ENCODE peak calls at places on chromosomes 6 and 20, in six cellular contexts. One of them, this sample, is unnamed.
A peak's percentile ranks its signal among the peaks of the same experiment; 100 is the strongest.

GRCh38 chr6:19803331-19804330 is 33.5 kb upstream of the ID4 start:
- DNase-seq in H9: no peak
- DNase-seq in IMR-90: peak; percentile 19
- DNase-seq in H1: no peak
- DNase-seq in trophoblast cell: no peak
- DNase-seq in mesenchymal stem cell: peak; percentile 17
- DNase-seq in this sample: no peak

GRCh38 chr6:39044181-39044580 is 4.4 kb upstream of the GLP1R start:
- DNase-seq in H9: no peak
- DNase-seq in IMR-90: no peak
- DNase-seq in H1: no peak
- DNase-seq in trophoblast cell: no peak
- DNase-seq in mesenchymal stem cell: no peak
- DNase-seq in this sample: no peak

GRCh38 chr6:131946404-131946991 is 4.7 kb downstream of the CCN2 start:
- DNase-seq in H9: no peak
- DNase-seq in IMR-90: peak; percentile 78
- DNase-seq in H1: no peak
- DNase-seq in trophoblast cell: peak; percentile 48
- DNase-seq in mesenchymal stem cell: peak; percentile 73
- DNase-seq in this sample: no peak

GRCh38 chr6:16055852-16056251 is 73.0 kb upstream of the MYLIP start:
- DNase-seq in H9: no peak
- DNase-seq in IMR-90: no peak
- DNase-seq in H1: no peak
- DNase-seq in trophoblast cell: no peak
- DNase-seq in mesenchymal stem cell: no peak
- DNase-seq in this sample: no peak

GRCh38 chr6:39686980-39687379 is 38.2 kb downstream of the KIF6 start:
- DNase-seq in H9: no peak
- DNase-seq in IMR-90: no peak
- DNase-seq in H1: no peak
- DNase-seq in trophoblast cell: no peak
- DNase-seq in mesenchymal stem cell: no peak
- DNase-seq in this sample: no peak

GRCh38 chr6:82959385-82959941 is 106.2 kb downstream of the UBE3D start:
- DNase-seq in H9: peak; percentile 45
- DNase-seq in IMR-90: peak; percentile 70
- DNase-seq in H1: peak; percentile 48
- DNase-seq in trophoblast cell: peak; percentile 50
- DNase-seq in mesenchymal stem cell: peak; percentile 27
- DNase-seq in this sample: peak; percentile 38

GRCh38 chr20:50654899-50655298 is 36.4 kb downstream of the RIPOR3 start:
- DNase-seq in H9: no peak
- DNase-seq in IMR-90: no peak
- DNase-seq in H1: no peak
- DNase-seq in trophoblast cell: no peak
- DNase-seq in mesenchymal stem cell: no peak
- DNase-seq in this sample: no peak

GRCh38 chr6:91669904-91670295 is 1083.0 kb upstream of the MAP3K7 start:
- DNase-seq in H9: no peak
- DNase-seq in IMR-90: no peak
- DNase-seq in H1: no peak
- DNase-seq in trophoblast cell: no peak
- DNase-seq in mesenchymal stem cell: no peak
- DNase-seq in this sample: no peak

GRCh38 chr20:47358052-47358671 is 1.7 kb upstream of the ZMYND8 start:
- DNase-seq in H9: no peak
- DNase-seq in IMR-90: no peak
- DNase-seq in H1: no peak
- DNase-seq in trophoblast cell: no peak
- DNase-seq in mesenchymal stem cell: no peak
- DNase-seq in this sample: no peak

GRCh38 chr20:56957737-56958553 is 308.5 kb downstream of the BMP7 start:
- DNase-seq in H9: no peak
- DNase-seq in IMR-90: no peak
- DNase-seq in H1: no peak
- DNase-seq in trophoblast cell: no peak
- DNase-seq in mesenchymal stem cell: peak; percentile 7
- DNase-seq in this sample: peak; percentile 65

GRCh38 chr6:38039497-38039896 is 220.0 kb downstream of the ZFAND3 start:
- DNase-seq in H9: no peak
- DNase-seq in IMR-90: peak; percentile 58
- DNase-seq in H1: no peak
- DNase-seq in trophoblast cell: no peak
- DNase-seq in mesenchymal stem cell: peak; percentile 54
- DNase-seq in this sample: no peak

GRCh38 chr6:39055661-39056060 is 7.1 kb downstream of the GLP1R start:
- DNase-seq in H9: no peak
- DNase-seq in IMR-90: no peak
- DNase-seq in H1: no peak
- DNase-seq in trophoblast cell: no peak
- DNase-seq in mesenchymal stem cell: no peak
- DNase-seq in this sample: no peak

GRCh38 chr6:89829591-89830384 is at the start of gene CASP8AP2:
- DNase-seq in H9: peak; percentile 97
- DNase-seq in IMR-90: peak; percentile 98
- DNase-seq in H1: peak; percentile 92
- DNase-seq in trophoblast cell: peak; percentile 99
- DNase-seq in mesenchymal stem cell: peak; percentile 99
- DNase-seq in this sample: peak; percentile 98

GRCh38 chr6:45827952-45828530 is 187.6 kb downstream of the CLIC5 start:
- DNase-seq in H9: no peak
- DNase-seq in IMR-90: peak; percentile 24
- DNase-seq in H1: no peak
- DNase-seq in trophoblast cell: no peak
- DNase-seq in mesenchymal stem cell: peak; percentile 87
- DNase-seq in this sample: no peak

GRCh38 chr6:45835725-45836437 is 179.8 kb downstream of the CLIC5 start:
- DNase-seq in H9: no peak
- DNase-seq in IMR-90: no peak
- DNase-seq in H1: no peak
- DNase-seq in trophoblast cell: peak; percentile 67
- DNase-seq in mesenchymal stem cell: no peak
- DNase-seq in this sample: no peak

GRCh38 chr6:45830441-45831139 is 185.1 kb downstream of the CLIC5 start:
- DNase-seq in H9: no peak
- DNase-seq in IMR-90: no peak
- DNase-seq in H1: no peak
- DNase-seq in trophoblast cell: no peak
- DNase-seq in mesenchymal stem cell: peak; percentile 46
- DNase-seq in this sample: no peak

GRCh38 chr6:45829873-45830272 is 185.8 kb downstream of the CLIC5 start:
- DNase-seq in H9: no peak
- DNase-seq in IMR-90: no peak
- DNase-seq in H1: no peak
- DNase-seq in trophoblast cell: no peak
- DNase-seq in mesenchymal stem cell: no peak
- DNase-seq in this sample: no peak

GRCh38 chr6:45832063-45832462 is 183.6 kb downstream of the CLIC5 start:
- DNase-seq in H9: no peak
- DNase-seq in IMR-90: no peak
- DNase-seq in H1: no peak
- DNase-seq in trophoblast cell: no peak
- DNase-seq in mesenchymal stem cell: no peak
- DNase-seq in this sample: no peak
- H3K14ac ChIP-seq in H9: no peak overlapping the region
- H3K14ac ChIP-seq in IMR-90: no peak overlapping the region
- H3K14ac ChIP-seq in H1: no peak overlapping the region
- H3K14ac ChIP-seq in trophoblast cell: no peak overlapping the region
- H3K14ac ChIP-seq in mesenchymal stem cell: no peak overlapping the region
- H3K14ac ChIP-seq in this sample: no peak overlapping the region

GRCh38 chr6:11770546-11771466 is 7.8 kb downstream of the ADTRP start:
- DNase-seq in H9: peak; percentile 64
- DNase-seq in IMR-90: peak; percentile 100
- DNase-seq in H1: peak; percentile 48
- DNase-seq in trophoblast cell: peak; percentile 89
- DNase-seq in mesenchymal stem cell: peak; percentile 100
- DNase-seq in this sample: no peak
- H4K8ac ChIP-seq in H9: no peak overlapping the region
- H4K8ac ChIP-seq in IMR-90: peak overlapping the region; percentile 89
- H4K8ac ChIP-seq in H1: no peak overlapping the region
- H4K8ac ChIP-seq in trophoblast cell: no peak overlapping the region
- H4K8ac ChIP-seq in mesenchymal stem cell: peak overlapping the region; percentile 89
- H4K8ac ChIP-seq in this sample: no peak overlapping the region

DNA sequence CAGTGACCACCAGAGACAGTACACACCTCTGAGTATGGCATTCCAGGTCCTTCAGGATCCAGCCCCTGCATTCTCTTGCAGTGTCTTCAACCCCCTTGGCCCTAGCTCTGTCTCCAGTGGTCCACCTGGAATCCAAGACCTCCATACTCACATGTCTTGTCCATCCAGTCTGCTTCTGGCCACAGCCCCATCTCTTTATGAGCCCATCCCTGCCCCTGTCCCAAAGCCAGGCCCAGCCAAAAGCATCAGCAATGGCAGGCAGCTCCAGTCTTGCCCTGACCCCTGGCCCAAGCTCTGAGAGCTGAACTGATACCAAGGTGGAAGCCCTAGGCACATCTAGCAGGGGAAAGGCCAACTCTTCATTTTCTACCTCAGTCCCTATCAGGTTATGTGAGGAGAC is 119.6 kb upstream of the PTPRT start:
- DNase-seq in H9: no peak
- DNase-seq in IMR-90: no peak
- DNase-seq in H1: no peak
- DNase-seq in trophoblast cell: no peak
- DNase-seq in mesenchymal stem cell: no peak
- DNase-seq in this sample: no peak
- H3K14ac ChIP-seq in H9: no peak overlapping the region
- H3K14ac ChIP-seq in IMR-90: no peak overlapping the region
- H3K14ac ChIP-seq in H1: no peak overlapping the region
- H3K14ac ChIP-seq in trophoblast cell: no peak overlapping the region
- H3K14ac ChIP-seq in mesenchymal stem cell: no peak overlapping the region
- H3K14ac ChIP-seq in this sample: no peak overlapping the region

GRCh38 chr6:30769853-30770160 is 25.5 kb upstream of the IER3 start:
- DNase-seq in H9: no peak
- DNase-seq in IMR-90: no peak
- DNase-seq in H1: no peak
- DNase-seq in trophoblast cell: no peak
- DNase-seq in mesenchymal stem cell: no peak
- DNase-seq in this sample: no peak

GRCh38 chr6:30770592-30770991 is 26.2 kb upstream of the IER3 start:
- DNase-seq in H9: no peak
- DNase-seq in IMR-90: no peak
- DNase-seq in H1: no peak
- DNase-seq in trophoblast cell: no peak
- DNase-seq in mesenchymal stem cell: no peak
- DNase-seq in this sample: no peak

GRCh38 chr6:30768634-30769087 is 24.3 kb upstream of the IER3 start:
- DNase-seq in H9: no peak
- DNase-seq in IMR-90: no peak
- DNase-seq in H1: no peak
- DNase-seq in trophoblast cell: no peak
- DNase-seq in mesenchymal stem cell: no peak
- DNase-seq in this sample: no peak

GRCh38 chr6:30770164-30770563 is 25.8 kb upstream of the IER3 start:
- DNase-seq in H9: no peak
- DNase-seq in IMR-90: peak; percentile 57
- DNase-seq in H1: no peak
- DNase-seq in trophoblast cell: no peak
- DNase-seq in mesenchymal stem cell: peak; percentile 90
- DNase-seq in this sample: no peak

GRCh38 chr6:30769088-30769852 is 24.9 kb upstream of the IER3 start:
- DNase-seq in H9: peak; percentile 79
- DNase-seq in IMR-90: peak; percentile 98
- DNase-seq in H1: no peak
- DNase-seq in trophoblast cell: peak; percentile 62
- DNase-seq in mesenchymal stem cell: peak; percentile 97
- DNase-seq in this sample: no peak
- H4K8ac ChIP-seq in H9: no peak overlapping the region
- H4K8ac ChIP-seq in IMR-90: peak overlapping the region; percentile 97
- H4K8ac ChIP-seq in H1: no peak overlapping the region
- H4K8ac ChIP-seq in trophoblast cell: peak overlapping the region; percentile 76
- H4K8ac ChIP-seq in mesenchymal stem cell: peak overlapping the region; percentile 97
- H4K8ac ChIP-seq in this sample: no peak overlapping the region

GRCh38 chr20:25222461-25223178 is 25.3 kb upstream of the PYGB start:
- DNase-seq in H9: no peak
- DNase-seq in IMR-90: no peak
- DNase-seq in H1: no peak
- DNase-seq in trophoblast cell: no peak
- DNase-seq in mesenchymal stem cell: no peak
- DNase-seq in this sample: no peak

GRCh38 chr20:25223765-25224720 is 23.8 kb upstream of the PYGB start:
- DNase-seq in H9: no peak
- DNase-seq in IMR-90: no peak
- DNase-seq in H1: no peak
- DNase-seq in trophoblast cell: no peak
- DNase-seq in mesenchymal stem cell: no peak
- DNase-seq in this sample: no peak

GRCh38 chr20:25224941-25225340 is 22.9 kb upstream of the PYGB start:
- DNase-seq in H9: no peak
- DNase-seq in IMR-90: no peak
- DNase-seq in H1: no peak
- DNase-seq in trophoblast cell: no peak
- DNase-seq in mesenchymal stem cell: no peak
- DNase-seq in this sample: no peak

GRCh38 chr20:25221592-25222460 is 26.1 kb upstream of the PYGB start:
- DNase-seq in H9: no peak
- DNase-seq in IMR-90: no peak
- DNase-seq in H1: no peak
- DNase-seq in trophoblast cell: no peak
- DNase-seq in mesenchymal stem cell: no peak
- DNase-seq in this sample: no peak

GRCh38 chr20:25223179-25223661 is 24.7 kb upstream of the PYGB start:
- DNase-seq in H9: peak; percentile 69
- DNase-seq in IMR-90: peak; percentile 97
- DNase-seq in H1: no peak
- DNase-seq in trophoblast cell: peak; percentile 81
- DNase-seq in mesenchymal stem cell: peak; percentile 96
- DNase-seq in this sample: peak; percentile 37
- H3K14ac ChIP-seq in H9: peak overlapping the region; percentile 62
- H3K14ac ChIP-seq in IMR-90: peak overlapping the region; percentile 43
- H3K14ac ChIP-seq in H1: no peak overlapping the region
- H3K14ac ChIP-seq in trophoblast cell: no peak overlapping the region
- H3K14ac ChIP-seq in mesenchymal stem cell: no peak overlapping the region
- H3K14ac ChIP-seq in this sample: no peak overlapping the region

DNA sequence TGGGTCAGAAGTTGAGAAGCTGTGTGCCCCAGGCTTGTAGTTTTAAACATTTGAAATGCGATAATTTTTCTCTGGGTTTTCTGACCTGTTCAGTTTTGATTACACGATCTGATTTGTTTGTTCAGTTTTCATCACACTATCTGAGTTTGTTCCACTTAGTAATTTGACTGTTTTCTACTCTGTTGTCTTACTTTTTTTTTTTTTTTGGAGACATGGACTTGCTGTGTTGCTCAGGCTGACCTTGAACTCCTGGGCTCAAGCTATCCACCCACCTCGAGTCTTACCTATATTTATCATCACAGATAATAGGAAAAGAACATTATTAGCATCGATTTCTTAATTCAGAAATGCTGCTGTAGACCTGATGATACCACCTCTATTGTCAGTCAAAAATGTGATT is 379.1 kb downstream of the UTRN start:
- DNase-seq in H9: no peak
- DNase-seq in IMR-90: no peak
- DNase-seq in H1: no peak
- DNase-seq in trophoblast cell: no peak
- DNase-seq in mesenchymal stem cell: no peak
- DNase-seq in this sample: no peak
- H4K8ac ChIP-seq in H9: no peak overlapping the region
- H4K8ac ChIP-seq in IMR-90: no peak overlapping the region
- H4K8ac ChIP-seq in H1: no peak overlapping the region
- H4K8ac ChIP-seq in trophoblast cell: no peak overlapping the region
- H4K8ac ChIP-seq in mesenchymal stem cell: no peak overlapping the region
- H4K8ac ChIP-seq in this sample: no peak overlapping the region

This sample was measured in neuronal stem cell.